ENCODE peak calls at places on chromosomes 1 and 21, in seven cellular contexts. V is iPS DF 19.7; M is NCI-H1694 treated with DMSO at 0.1 percent for 48 hours; O is H4; C is activated CD8-positive, alpha-beta memory T cell treated with anti-CD3 and anti-CD28 coated beads for 24 hours; E is AG08396; Y is HuH-7. L is an unnamed sample.
A peak's percentile ranks its signal among the peaks of the same experiment; 100 is the strongest.

GRCh38 chr1:193657552-193657951 is 471.1 kb upstream of the B3GALT2 start:
- DNase-seq in V (no peak), M (no peak), O (no peak), C (no peak), E (no peak), Y (no peak), L (no peak)

GRCh38 chr1:179217943-179218507 is 11.5 kb downstream of the ABL2 start:
- DNase-seq in V (no peak), M (no peak), O (peak; percentile 23), C (no peak), E (peak; percentile 23), Y (no peak), L (no peak)

GRCh38 chr21:21102874-21103273 is 104.7 kb downstream of the NCAM2 start:
- DNase-seq in V (no peak), M (no peak), O (no peak), C (no peak), E (no peak), Y (no peak), L (no peak)

GRCh38 chr21:16968436-16968835 is 544.4 kb upstream of the CXADR start:
- DNase-seq in V (no peak), M (no peak), O (no peak), C (no peak), E (no peak), Y (no peak), L (no peak)

GRCh38 chr1:26696645-26697440 is 1.0 kb downstream of the ARID1A start:
- DNase-seq in V (no peak), M (no peak), O (no peak), C (peak; percentile 87), E (no peak), Y (no peak), L (peak; percentile 44)

GRCh38 chr1:227285745-227286144 is 32.5 kb downstream of the CDC42BPA start:
- DNase-seq in V (no peak), M (no peak), O (no peak), C (no peak), E (no peak), Y (no peak), L (no peak)

GRCh38 chr21:25953659-25954058 is 216.9 kb downstream of the APP start:
- DNase-seq in V (no peak), M (no peak), O (no peak), C (no peak), E (no peak), Y (no peak), L (no peak)

GRCh38 chr21:25842925-25843324 is 108.2 kb downstream of the GABPA start:
- DNase-seq in V (no peak), M (no peak), O (no peak), C (no peak), E (no peak), Y (no peak), L (no peak)

GRCh38 chr1:186050360-186050759 is 316.2 kb downstream of the HMCN1 start:
- DNase-seq in V (no peak), M (no peak), O (no peak), C (no peak), E (peak; percentile 4), Y (no peak), L (no peak)

GRCh38 chr1:1210726-1211540 is 3.0 kb downstream of the TNFRSF4 start:
- DNase-seq in V (no peak), M (no peak), O (no peak), C (no peak), E (no peak), Y (no peak), L (no peak)

GRCh38 chr1:20093940-20094391 is 24.0 kb downstream of the PLA2G5 start:
- DNase-seq in V (no peak), M (no peak), O (no peak), C (no peak), E (no peak), Y (no peak), L (no peak)

GRCh38 chr1:183576537-183576936 is 13.7 kb downstream of the NCF2 start:
- DNase-seq in V (no peak), M (no peak), O (no peak), C (no peak), E (no peak), Y (no peak), L (no peak)

GRCh38 chr1:226403522-226404034 is 4.3 kb downstream of the PARP1 start:
- DNase-seq in V (no peak), M (no peak), O (no peak), C (no peak), E (peak; percentile 34), Y (peak; percentile 51), L (peak; percentile 27)

GRCh38 chr21:39386194-39386593 is 37.3 kb upstream of the HMGN1 start:
- DNase-seq in V (no peak), M (no peak), O (no peak), C (peak; percentile 65), E (no peak), Y (no peak), L (no peak)

GRCh38 chr1:2509589-2509988 is 16.8 kb downstream of the PANK4 start:
- DNase-seq in V (no peak), M (no peak), O (no peak), C (no peak), E (no peak), Y (no peak), L (no peak)

GRCh38 chr1:153775432-153776311 is 465 bp downstream of the SLC27A3 start:
- DNase-seq in V (peak; percentile 70), M (peak; percentile 72), O (no peak), C (peak; percentile 83), E (peak; percentile 70), Y (peak; percentile 84), L (peak; percentile 75)

GRCh38 chr1:145901312-145902021 is 8.4 kb downstream of the ITGA10 start:
- DNase-seq in V (no peak), M (no peak), O (no peak), C (no peak), E (no peak), Y (no peak), L (no peak)

GRCh38 chr1:244429818-244430217 is 21.9 kb downstream of the ADSS2 start:
- DNase-seq in V (no peak), M (no peak), O (no peak), C (no peak), E (no peak), Y (no peak), L (no peak)

GRCh38 chr1:12296623-12297022 is 66.8 kb downstream of the VPS13D start:
- DNase-seq in V (no peak), M (no peak), O (peak; percentile 45), C (no peak), E (peak; percentile 48), Y (no peak), L (no peak)

GRCh38 chr1:164728719-164729118 is 169.7 kb downstream of the PBX1 start:
- DNase-seq in V (no peak), M (no peak), O (peak; percentile 71), C (no peak), E (no peak), Y (no peak), L (no peak)

GRCh38 chr1:218479436-218480115 is 134.4 kb downstream of the TGFB2 start:
- DNase-seq in V (no peak), M (no peak), O (peak; percentile 81), C (no peak), E (peak; percentile 46), Y (no peak), L (peak; percentile 83)

GRCh38 chr1:41390573-41390972 is 29.3 kb downstream of the FOXO6 start:
- DNase-seq in V (no peak), M (no peak), O (no peak), C (no peak), E (no peak), Y (no peak), L (no peak)

GRCh38 chr21:42317826-42318746 is 2.9 kb upstream of the TFF3 start:
- DNase-seq in V (no peak), M (no peak), O (no peak), C (peak; percentile 46), E (no peak), Y (no peak), L (no peak)

GRCh38 chr1:213714645-213715044 is 273.1 kb upstream of the PROX1 start:
- DNase-seq in V (no peak), M (no peak), O (no peak), C (no peak), E (no peak), Y (no peak), L (no peak)